ENCODE peak calls at places on chromosomes 1 and 21, in four cellular contexts. L is sciatic nerve, P is osteoblast, M is pancreas. I is an unnamed sample.

GRCh38 chr21:46352913-46353312 is 29.0 kb downstream of the PCNT start:
- DNase-seq in P (no peak), L (no peak), M (no peak), I (no peak)

GRCh38 chr1:62746086-62746808 is 37.7 kb upstream of the ATG4C start:
- DNase-seq in L (no peak), P (peak), M (no peak), I (peak)

GRCh38 chr1:9865745-9866144 is 42.0 kb upstream of the CLSTN1 start:
- DNase-seq in L (no peak), P (no peak), M (no peak), I (no peak)

GRCh38 chr1:243587823-243588560 is 262.1 kb downstream of the AKT3 start:
- DNase-seq in L (no peak), P (no peak), M (no peak), I (no peak)

GRCh38 chr1:228064741-228065542 is 17.6 kb upstream of the ARF1 start:
- DNase-seq in P (peak), M (no peak), L (no peak), I (no peak)

GRCh38 chr1:44270666-44271628 is 57.7 kb downstream of the DMAP1 start:
- DNase-seq in M (no peak), P (no peak), L (no peak), I (no peak)

GRCh38 chr1:39017266-39017665 is 8.9 kb upstream of the NDUFS5 start:
- DNase-seq in L (no peak), M (no peak), P (no peak), I (no peak)

GRCh38 chr1:201488817-201489581 is 17.9 kb downstream of the CSRP1 start:
- DNase-seq in P (peak), L (peak), M (peak), I (no peak)

GRCh38 chr1:156738916-156739315 is 2.0 kb downstream of the MRPL24 start:
- DNase-seq in L (no peak), P (no peak), M (no peak), I (no peak)

I was measured in NCI-H2171 treated with DMSO at 0.1 percent for 48 hours.